ENCODE peak calls at places on chromosome 5, in eight cellular contexts. U, V, M, G, L, X, S and Q are unnamed samples.

GRCh38 chr5:77218263-77218662 is 7.8 kb downstream of the PDE8B start:
- DNase-seq in X (peak), G (peak), M (no peak), V (no peak), L (no peak), U (no peak), S (no peak), Q (no peak)

GRCh38 chr5:464843-465590 is 22.0 kb downstream of the EXOC3 start:
- DNase-seq in G (no peak), S (no peak), M (no peak), V (peak), L (no peak), U (no peak), X (no peak), Q (no peak)

GRCh38 chr5:81626524-81626923 is 124.4 kb downstream of the SSBP2 start:
- DNase-seq in M (no peak), S (peak), U (no peak), L (peak), V (no peak), X (no peak), G (peak), Q (peak)

GRCh38 chr5:78819707-78820106 is 165.4 kb downstream of the ARSB start:
- DNase-seq in M (no peak), V (no peak), G (no peak), X (no peak), S (no peak), U (no peak), L (no peak), Q (no peak)

GRCh38 chr5:3740546-3741371 is 145.1 kb downstream of the IRX1 start:
- DNase-seq in L (peak), M (no peak), V (no peak), U (no peak), S (no peak), G (peak), X (no peak), Q (no peak)

GRCh38 chr5:150058480-150059126 is 27.8 kb downstream of the CSF1R start:
- DNase-seq in L (peak), G (peak), S (no peak), U (no peak), X (peak), M (no peak), V (no peak), Q (no peak)

GRCh38 chr5:83443539-83443938 is 28.0 kb upstream of the VCAN start:
- DNase-seq in X (no peak), L (no peak), G (no peak), M (no peak), V (no peak), U (no peak), S (no peak), Q (no peak)

GRCh38 chr5:56711191-56711590 is 104.2 kb upstream of the MAP3K1 start:
- DNase-seq in M (no peak), V (no peak), X (no peak), U (no peak), G (peak), L (no peak), S (no peak), Q (no peak)

GRCh38 chr5:1633605-1634336 is 110.0 kb upstream of the LPCAT1 start:
- DNase-seq in L (peak), M (peak), X (peak), U (peak), V (no peak), G (peak), S (peak), Q (no peak)

GRCh38 chr5:179268966-179269693 is 76.1 kb downstream of the ADAMTS2 start:
- DNase-seq in G (no peak), M (no peak), L (no peak), X (peak), V (peak), U (no peak), S (no peak), Q (no peak)

GRCh38 chr5:146006470-146006869 is 70.1 kb downstream of the SH3RF2 start:
- DNase-seq in G (no peak), L (no peak), U (no peak), S (no peak), V (no peak), M (no peak), X (no peak), Q (no peak)

GRCh38 chr5:75716715-75717081 is 539 bp downstream of the POC5 start:
- DNase-seq in U (no peak), V (no peak), S (peak), G (no peak), M (no peak), X (peak), L (no peak), Q (no peak)

GRCh38 chr5:159048298-159048697 is 51.4 kb downstream of the EBF1 start:
- DNase-seq in M (no peak), U (no peak), L (no peak), X (no peak), S (no peak), G (no peak), V (no peak), Q (no peak)

GRCh38 chr5:97534166-97534565 is 351.1 kb upstream of the RIOK2 start:
- DNase-seq in V (no peak), G (peak), L (peak), S (peak), X (peak), M (peak), U (no peak), Q (peak)

GRCh38 chr5:73312146-73312871 is 136.3 kb downstream of the FOXD1 start:
- DNase-seq in U (no peak), X (peak), G (no peak), S (no peak), L (peak), M (no peak), V (no peak), Q (peak)

GRCh38 chr5:34053133-34053532 is 10.1 kb upstream of the C1QTNF3 start:
- DNase-seq in U (no peak), V (no peak), X (no peak), G (peak), S (no peak), M (no peak), L (no peak), Q (no peak)

GRCh38 chr5:105544300-105544699 is 1981.7 kb upstream of the NUDT12 start:
- DNase-seq in V (no peak), S (no peak), M (no peak), U (no peak), X (no peak), L (no peak), G (no peak), Q (no peak)

GRCh38 chr5:96175090-96175489 is 213.4 kb upstream of the ELL2 start:
- DNase-seq in G (peak), L (no peak), U (no peak), V (no peak), X (peak), S (no peak), M (no peak), Q (no peak)

GRCh38 chr5:137778772-137779564 is 24.8 kb upstream of the HNRNPA0 start:
- DNase-seq in M (peak), S (peak), L (peak), G (peak), U (no peak), X (peak), V (no peak), Q (no peak)

GRCh38 chr5:160118349-160119141 is 705 bp downstream of the PWWP2A start:
- DNase-seq in X (peak), L (no peak), G (peak), V (peak), M (no peak), U (peak), S (peak), Q (no peak)